ENCODE peak calls at places on chromosomes 6 and 20, in five cellular contexts. One of them, this sample, is unnamed.

GRCh38 chr6:161161121-161161520 is 112.7 kb downstream of the AGPAT4 start:
- DNase-seq in activated T-helper 1 cell treated with anti-CD3 and anti-CD28 coated beads, Interleukin-2, amount 50 U/mL, for 16 hours: no peak
- DNase-seq in progenitor cell of endocrine pancreas: no peak
- DNase-seq in T-cell: no peak
- DNase-seq in endothelial cell of umbilical vein: no peak
- DNase-seq in this sample: no peak

GRCh38 chr6:107682721-107683120 is 141.4 kb downstream of the SCML4 start:
- DNase-seq in activated T-helper 1 cell treated with anti-CD3 and anti-CD28 coated beads, Interleukin-2, amount 50 U/mL, for 16 hours: no peak
- DNase-seq in progenitor cell of endocrine pancreas: no peak
- DNase-seq in T-cell: no peak
- DNase-seq in endothelial cell of umbilical vein: no peak
- DNase-seq in this sample: no peak

GRCh38 chr20:25553819-25554296 is 31.5 kb downstream of the NINL start:
- DNase-seq in activated T-helper 1 cell treated with anti-CD3 and anti-CD28 coated beads, Interleukin-2, amount 50 U/mL, for 16 hours: no peak
- DNase-seq in progenitor cell of endocrine pancreas: no peak
- DNase-seq in T-cell: no peak
- DNase-seq in endothelial cell of umbilical vein: peak; percentile 40
- DNase-seq in this sample: no peak

GRCh38 chr6:37049990-37050853 is 44.8 kb downstream of the FGD2 start:
- DNase-seq in activated T-helper 1 cell treated with anti-CD3 and anti-CD28 coated beads, Interleukin-2, amount 50 U/mL, for 16 hours: no peak
- DNase-seq in progenitor cell of endocrine pancreas: no peak
- DNase-seq in T-cell: peak; percentile 57
- DNase-seq in endothelial cell of umbilical vein: no peak
- DNase-seq in this sample: no peak

GRCh38 chr6:148203970-148204369 is 138.7 kb upstream of the SASH1 start:
- DNase-seq in activated T-helper 1 cell treated with anti-CD3 and anti-CD28 coated beads, Interleukin-2, amount 50 U/mL, for 16 hours: no peak
- DNase-seq in progenitor cell of endocrine pancreas: no peak
- DNase-seq in T-cell: peak; percentile 23
- DNase-seq in endothelial cell of umbilical vein: no peak
- DNase-seq in this sample: no peak

GRCh38 chr6:37725967-37726366 is 28.3 kb upstream of the MDGA1 start:
- DNase-seq in activated T-helper 1 cell treated with anti-CD3 and anti-CD28 coated beads, Interleukin-2, amount 50 U/mL, for 16 hours: no peak
- DNase-seq in progenitor cell of endocrine pancreas: no peak
- DNase-seq in T-cell: no peak
- DNase-seq in endothelial cell of umbilical vein: no peak
- DNase-seq in this sample: peak; percentile 42

GRCh38 chr6:106519460-106520394 is 109.6 kb downstream of the RTN4IP1 start:
- DNase-seq in activated T-helper 1 cell treated with anti-CD3 and anti-CD28 coated beads, Interleukin-2, amount 50 U/mL, for 16 hours: peak; percentile 43
- DNase-seq in progenitor cell of endocrine pancreas: no peak
- DNase-seq in T-cell: peak; percentile 73
- DNase-seq in endothelial cell of umbilical vein: no peak
- DNase-seq in this sample: no peak

GRCh38 chr6:106749611-106750010 is 120.2 kb downstream of the QRSL1 start:
- DNase-seq in activated T-helper 1 cell treated with anti-CD3 and anti-CD28 coated beads, Interleukin-2, amount 50 U/mL, for 16 hours: no peak
- DNase-seq in progenitor cell of endocrine pancreas: no peak
- DNase-seq in T-cell: no peak
- DNase-seq in endothelial cell of umbilical vein: no peak
- DNase-seq in this sample: no peak

GRCh38 chr6:24935753-24936152 is at the start of gene RIPOR2:
- DNase-seq in activated T-helper 1 cell treated with anti-CD3 and anti-CD28 coated beads, Interleukin-2, amount 50 U/mL, for 16 hours: peak; percentile 55
- DNase-seq in progenitor cell of endocrine pancreas: no peak
- DNase-seq in T-cell: peak; percentile 75
- DNase-seq in endothelial cell of umbilical vein: no peak
- DNase-seq in this sample: no peak

GRCh38 chr6:89375427-89375868 is 22.9 kb upstream of the UBE2J1 start:
- DNase-seq in activated T-helper 1 cell treated with anti-CD3 and anti-CD28 coated beads, Interleukin-2, amount 50 U/mL, for 16 hours: peak; percentile 14
- DNase-seq in progenitor cell of endocrine pancreas: peak; percentile 59
- DNase-seq in T-cell: peak; percentile 74
- DNase-seq in endothelial cell of umbilical vein: no peak
- DNase-seq in this sample: no peak

GRCh38 chr6:69162811-69163210 is 527.7 kb downstream of the ADGRB3 start:
- DNase-seq in activated T-helper 1 cell treated with anti-CD3 and anti-CD28 coated beads, Interleukin-2, amount 50 U/mL, for 16 hours: no peak
- DNase-seq in progenitor cell of endocrine pancreas: no peak
- DNase-seq in T-cell: no peak
- DNase-seq in endothelial cell of umbilical vein: no peak
- DNase-seq in this sample: no peak

GRCh38 chr6:34671801-34672656 is 24.5 kb downstream of the ILRUN start:
- DNase-seq in activated T-helper 1 cell treated with anti-CD3 and anti-CD28 coated beads, Interleukin-2, amount 50 U/mL, for 16 hours: peak; percentile 44
- DNase-seq in progenitor cell of endocrine pancreas: no peak
- DNase-seq in T-cell: peak; percentile 73
- DNase-seq in endothelial cell of umbilical vein: peak; percentile 27
- DNase-seq in this sample: no peak

GRCh38 chr6:152206072-152206818 is 398.8 kb downstream of the ESR1 start:
- DNase-seq in activated T-helper 1 cell treated with anti-CD3 and anti-CD28 coated beads, Interleukin-2, amount 50 U/mL, for 16 hours: no peak
- DNase-seq in progenitor cell of endocrine pancreas: no peak
- DNase-seq in T-cell: peak; percentile 38
- DNase-seq in endothelial cell of umbilical vein: peak; percentile 37
- DNase-seq in this sample: no peak

GRCh38 chr6:168034537-168034936 is 37.1 kb downstream of the KIF25 start:
- DNase-seq in activated T-helper 1 cell treated with anti-CD3 and anti-CD28 coated beads, Interleukin-2, amount 50 U/mL, for 16 hours: no peak
- DNase-seq in progenitor cell of endocrine pancreas: no peak
- DNase-seq in T-cell: no peak
- DNase-seq in endothelial cell of umbilical vein: no peak
- DNase-seq in this sample: no peak

GRCh38 chr6:25279748-25280616 is 808 bp downstream of the CARMIL1 start:
- DNase-seq in activated T-helper 1 cell treated with anti-CD3 and anti-CD28 coated beads, Interleukin-2, amount 50 U/mL, for 16 hours: no peak
- DNase-seq in progenitor cell of endocrine pancreas: peak; percentile 33
- DNase-seq in T-cell: no peak
- DNase-seq in endothelial cell of umbilical vein: no peak
- DNase-seq in this sample: peak; percentile 47

GRCh38 chr20:56903421-56903820 is 274.3 kb downstream of the TFAP2C start:
- DNase-seq in activated T-helper 1 cell treated with anti-CD3 and anti-CD28 coated beads, Interleukin-2, amount 50 U/mL, for 16 hours: no peak
- DNase-seq in progenitor cell of endocrine pancreas: no peak
- DNase-seq in T-cell: no peak
- DNase-seq in endothelial cell of umbilical vein: no peak
- DNase-seq in this sample: no peak

GRCh38 chr20:31894980-31895675 is 24.7 kb downstream of the TTLL9 start:
- DNase-seq in activated T-helper 1 cell treated with anti-CD3 and anti-CD28 coated beads, Interleukin-2, amount 50 U/mL, for 16 hours: no peak
- DNase-seq in progenitor cell of endocrine pancreas: no peak
- DNase-seq in T-cell: no peak
- DNase-seq in endothelial cell of umbilical vein: peak; percentile 58
- DNase-seq in this sample: no peak

GRCh38 chr20:53586640-53587039 is 7.0 kb downstream of the ZNF217 start:
- DNase-seq in activated T-helper 1 cell treated with anti-CD3 and anti-CD28 coated beads, Interleukin-2, amount 50 U/mL, for 16 hours: no peak
- DNase-seq in progenitor cell of endocrine pancreas: no peak
- DNase-seq in T-cell: no peak
- DNase-seq in endothelial cell of umbilical vein: no peak
- DNase-seq in this sample: no peak

GRCh38 chr6:27777126-27777525 is 135.1 kb downstream of the OR2B2 start:
- DNase-seq in activated T-helper 1 cell treated with anti-CD3 and anti-CD28 coated beads, Interleukin-2, amount 50 U/mL, for 16 hours: no peak
- DNase-seq in progenitor cell of endocrine pancreas: no peak
- DNase-seq in T-cell: no peak
- DNase-seq in endothelial cell of umbilical vein: no peak
- DNase-seq in this sample: no peak

GRCh38 chr20:47927385-47927851 is 142.1 kb upstream of the SULF2 start:
- DNase-seq in activated T-helper 1 cell treated with anti-CD3 and anti-CD28 coated beads, Interleukin-2, amount 50 U/mL, for 16 hours: no peak
- DNase-seq in progenitor cell of endocrine pancreas: no peak
- DNase-seq in T-cell: no peak
- DNase-seq in endothelial cell of umbilical vein: no peak
- DNase-seq in this sample: no peak

GRCh38 chr20:46264391-46265266 is 43.7 kb downstream of the CDH22 start:
- DNase-seq in activated T-helper 1 cell treated with anti-CD3 and anti-CD28 coated beads, Interleukin-2, amount 50 U/mL, for 16 hours: no peak
- DNase-seq in progenitor cell of endocrine pancreas: no peak
- DNase-seq in T-cell: no peak
- DNase-seq in endothelial cell of umbilical vein: no peak
- DNase-seq in this sample: no peak

GRCh38 chr6:98636941-98637340 is 197.4 kb upstream of the POU3F2 start:
- DNase-seq in activated T-helper 1 cell treated with anti-CD3 and anti-CD28 coated beads, Interleukin-2, amount 50 U/mL, for 16 hours: no peak
- DNase-seq in progenitor cell of endocrine pancreas: no peak
- DNase-seq in T-cell: no peak
- DNase-seq in endothelial cell of umbilical vein: no peak
- DNase-seq in this sample: no peak

GRCh38 chr6:32944265-32944664 is 3.4 kb upstream of the HLA-DMB start:
- DNase-seq in activated T-helper 1 cell treated with anti-CD3 and anti-CD28 coated beads, Interleukin-2, amount 50 U/mL, for 16 hours: no peak
- DNase-seq in progenitor cell of endocrine pancreas: no peak
- DNase-seq in T-cell: peak; percentile 31
- DNase-seq in endothelial cell of umbilical vein: no peak
- DNase-seq in this sample: no peak

GRCh38 chr20:21548390-21549035 is 34.6 kb upstream of the NKX2-2 start:
- DNase-seq in activated T-helper 1 cell treated with anti-CD3 and anti-CD28 coated beads, Interleukin-2, amount 50 U/mL, for 16 hours: no peak
- DNase-seq in progenitor cell of endocrine pancreas: no peak
- DNase-seq in T-cell: peak; percentile 28
- DNase-seq in endothelial cell of umbilical vein: no peak
- DNase-seq in this sample: no peak

GRCh38 chr6:13141392-13141791 is 186.9 kb downstream of the TBC1D7 start:
- DNase-seq in activated T-helper 1 cell treated with anti-CD3 and anti-CD28 coated beads, Interleukin-2, amount 50 U/mL, for 16 hours: no peak
- DNase-seq in progenitor cell of endocrine pancreas: no peak
- DNase-seq in T-cell: no peak
- DNase-seq in endothelial cell of umbilical vein: no peak
- DNase-seq in this sample: no peak

GRCh38 chr6:158109744-158110143 is 58.3 kb downstream of the SERAC1 start:
- DNase-seq in activated T-helper 1 cell treated with anti-CD3 and anti-CD28 coated beads, Interleukin-2, amount 50 U/mL, for 16 hours: no peak
- DNase-seq in progenitor cell of endocrine pancreas: no peak
- DNase-seq in T-cell: no peak
- DNase-seq in endothelial cell of umbilical vein: no peak
- DNase-seq in this sample: no peak

GRCh38 chr20:62232194-62232593 is 6.1 kb upstream of the OSBPL2 start:
- DNase-seq in activated T-helper 1 cell treated with anti-CD3 and anti-CD28 coated beads, Interleukin-2, amount 50 U/mL, for 16 hours: no peak
- DNase-seq in progenitor cell of endocrine pancreas: no peak
- DNase-seq in T-cell: no peak
- DNase-seq in endothelial cell of umbilical vein: no peak
- DNase-seq in this sample: no peak

GRCh38 chr6:37096025-37096424 is 73.9 kb upstream of the PIM1 start:
- DNase-seq in activated T-helper 1 cell treated with anti-CD3 and anti-CD28 coated beads, Interleukin-2, amount 50 U/mL, for 16 hours: no peak
- DNase-seq in progenitor cell of endocrine pancreas: no peak
- DNase-seq in T-cell: no peak
- DNase-seq in endothelial cell of umbilical vein: no peak
- DNase-seq in this sample: no peak

GRCh38 chr20:48352042-48352441 is 475.8 kb downstream of the PREX1 start:
- DNase-seq in activated T-helper 1 cell treated with anti-CD3 and anti-CD28 coated beads, Interleukin-2, amount 50 U/mL, for 16 hours: no peak
- DNase-seq in progenitor cell of endocrine pancreas: no peak
- DNase-seq in T-cell: no peak
- DNase-seq in endothelial cell of umbilical vein: no peak
- DNase-seq in this sample: no peak

GRCh38 chr6:22808466-22808865 is 239.1 kb downstream of the HDGFL1 start:
- DNase-seq in activated T-helper 1 cell treated with anti-CD3 and anti-CD28 coated beads, Interleukin-2, amount 50 U/mL, for 16 hours: no peak
- DNase-seq in progenitor cell of endocrine pancreas: no peak
- DNase-seq in T-cell: no peak
- DNase-seq in endothelial cell of umbilical vein: peak; percentile 71
- DNase-seq in this sample: no peak

GRCh38 chr6:80789912-80790635 is 683.6 kb downstream of the BCKDHB start:
- DNase-seq in activated T-helper 1 cell treated with anti-CD3 and anti-CD28 coated beads, Interleukin-2, amount 50 U/mL, for 16 hours: no peak
- DNase-seq in progenitor cell of endocrine pancreas: no peak
- DNase-seq in T-cell: no peak
- DNase-seq in endothelial cell of umbilical vein: no peak
- DNase-seq in this sample: no peak

GRCh38 chr20:53191957-53192356 is 219.8 kb downstream of the TSHZ2 start:
- DNase-seq in activated T-helper 1 cell treated with anti-CD3 and anti-CD28 coated beads, Interleukin-2, amount 50 U/mL, for 16 hours: no peak
- DNase-seq in progenitor cell of endocrine pancreas: no peak
- DNase-seq in T-cell: no peak
- DNase-seq in endothelial cell of umbilical vein: no peak
- DNase-seq in this sample: no peak